ENCODE peak calls at places on chromosomes 1 and 21, in four cellular contexts. V, N, G and Y are unnamed samples. For H3K79me2, the result is how much of the 10 kb centered on the place peaks cover.

GRCh38 chr1:68015960-68016359 is 34.5 kb downstream of the DIRAS3 start:
- DNase-seq in V (no peak), N (no peak), G (no peak), Y (no peak)

GRCh38 chr1:165063181-165063955 is 293.1 kb downstream of the LMX1A start:
- DNase-seq in V (no peak), N (peak), G (no peak), Y (no peak)

GRCh38 chr1:23168079-23168461 is 586 bp downstream of the LUZP1 start:
- DNase-seq in V (no peak), N (no peak), G (no peak), Y (peak)

GRCh38 chr1:62301726-62302390 is 17.4 kb downstream of the KANK4 start:
- DNase-seq in V (no peak), N (no peak), G (no peak), Y (no peak)

GRCh38 chr21:25133939-25134338 is 473.3 kb downstream of the MRPL39 start:
- DNase-seq in V (no peak), N (no peak), G (no peak), Y (no peak)

GRCh38 chr1:98051065-98051675 is 130.3 kb upstream of the DPYD start:
- DNase-seq in V (peak), N (peak), G (peak), Y (peak)

GRCh38 chr1:217076902-217077301 is 353.7 kb upstream of the ESRRG start:
- DNase-seq in V (no peak), N (peak), G (peak), Y (no peak)

GRCh38 chr1:204398197-204399125 is 13.2 kb downstream of the PPP1R15B start:
- DNase-seq in V (peak), N (peak), G (peak), Y (peak)

GRCh38 chr1:21200767-21201166 is 24.1 kb upstream of the EIF4G3 start:
- DNase-seq in V (no peak), N (no peak), G (no peak), Y (no peak)

GRCh38 chr1:231734417-231734816 is 107.8 kb downstream of the DISC1 start:
- DNase-seq in V (no peak), N (no peak), G (no peak), Y (no peak)

GRCh38 chr1:25182629-25183028 is 49.7 kb downstream of the SYF2 start:
- DNase-seq in V (peak), N (no peak), G (no peak), Y (no peak)

GRCh38 chr1:228215663-228216116 is 7.8 kb downstream of the OBSCN start:
- DNase-seq in V (no peak), N (no peak), G (no peak), Y (no peak)

GRCh38 chr1:229108598-229109201 is 162.2 kb upstream of the RAB4A start:
- DNase-seq in V (no peak), N (no peak), G (peak), Y (no peak)

GRCh38 chr21:41866274-41866809 is 12.8 kb downstream of the PRDM15 start:
- DNase-seq in V (no peak), N (no peak), G (no peak), Y (no peak)

GRCh38 chr1:228459091-228459993 is 27.8 kb upstream of the RNF187 start:
- DNase-seq in V (peak), N (peak), G (peak), Y (no peak)

GRCh38 chr1:197399691-197400521 is 131.9 kb downstream of the CRB1 start:
- DNase-seq in V (peak), N (peak), G (peak), Y (peak)

GRCh38 chr1:43577647-43578542 is 47.2 kb downstream of the PTPRF start:
- DNase-seq in V (peak), N (no peak), G (no peak), Y (no peak)

GRCh38 chr21:45328198-45329087 is 40.7 kb upstream of the POFUT2 start:
- DNase-seq in V (no peak), N (no peak), G (no peak), Y (no peak)

GRCh38 chr1:246170574-246171261 is 336.4 kb downstream of the SMYD3 start:
- DNase-seq in V (no peak), N (no peak), G (no peak), Y (no peak)

GRCh38 chr1:159177273-159177907 is 6.0 kb downstream of the CADM3 start:
- DNase-seq in V (peak), N (peak), G (peak), Y (peak)

GRCh38 chr1:113423826-113424225 is 33.5 kb downstream of the MAGI3 start:
- DNase-seq in V (no peak), N (no peak), G (no peak), Y (no peak)

GRCh38 chr1:10084045-10084444 is 51.3 kb downstream of the UBE4B start:
- DNase-seq in V (no peak), N (no peak), G (no peak), Y (no peak)

GRCh38 chr1:41461790-41462679 is 22.4 kb downstream of the EDN2 start:
- DNase-seq in V (no peak), N (peak), G (no peak), Y (no peak)

GRCh38 chr1:112636597-112637256 is 17.1 kb downstream of the CAPZA1 start:
- DNase-seq in V (no peak), N (no peak), G (no peak), Y (no peak)

GRCh38 chr1:78839704-78840277 is 166.7 kb downstream of the ADGRL4 start:
- DNase-seq in V (peak), N (peak), G (peak), Y (peak)

GRCh38 chr1:234933031-234933430 is 195.6 kb downstream of the TOMM20 start:
- DNase-seq in V (no peak), N (no peak), G (no peak), Y (no peak)

GRCh38 chr21:46603228-46603627 is 1.7 kb downstream of the S100B start:
- DNase-seq in V (peak), N (no peak), G (peak), Y (no peak)

GRCh38 chr1:23291706-23292105 is 52.4 kb downstream of the HNRNPR start:
- DNase-seq in V (no peak), N (no peak), G (no peak), Y (no peak)

GRCh38 chr21:25682382-25682781 is 43.3 kb downstream of the JAM2 start:
- DNase-seq in V (peak), N (no peak), G (peak), Y (no peak)

GRCh38 chr1:245873883-245874671 is 633.0 kb downstream of the SMYD3 start:
- DNase-seq in V (peak), N (no peak), G (no peak), Y (no peak)

GRCh38 chr1:202355944-202356553 is 7.5 kb downstream of the PPP1R12B start:
- DNase-seq in V (no peak), N (no peak), G (no peak), Y (no peak)

GRCh38 chr1:104380003-104380402 is 630.3 kb downstream of the AMY1C start:
- DNase-seq in V (peak), N (no peak), G (no peak), Y (no peak)

GRCh38 chr1:59375321-59376220 is 78.7 kb downstream of the FGGY start:
- DNase-seq in V (no peak), N (peak), G (no peak), Y (no peak)

GRCh38 chr1:209038735-209039134 is 544.8 kb upstream of the CAMK1G start:
- DNase-seq in V (no peak), N (peak), G (no peak), Y (no peak)

GRCh38 chr1:172414331-172414730 is 6.2 kb upstream of the C1orf105 start:
- DNase-seq in V (no peak), N (no peak), G (no peak), Y (no peak)

GRCh38 chr1:206556748-206557635 is 49.7 kb downstream of the RASSF5 start:
- DNase-seq in V (peak), N (peak), G (peak), Y (peak)

GRCh38 chr21:18369115-18369514 is 34.5 kb downstream of the TMPRSS15 start:
- DNase-seq in V (peak), N (peak), G (peak), Y (no peak)

DNA sequence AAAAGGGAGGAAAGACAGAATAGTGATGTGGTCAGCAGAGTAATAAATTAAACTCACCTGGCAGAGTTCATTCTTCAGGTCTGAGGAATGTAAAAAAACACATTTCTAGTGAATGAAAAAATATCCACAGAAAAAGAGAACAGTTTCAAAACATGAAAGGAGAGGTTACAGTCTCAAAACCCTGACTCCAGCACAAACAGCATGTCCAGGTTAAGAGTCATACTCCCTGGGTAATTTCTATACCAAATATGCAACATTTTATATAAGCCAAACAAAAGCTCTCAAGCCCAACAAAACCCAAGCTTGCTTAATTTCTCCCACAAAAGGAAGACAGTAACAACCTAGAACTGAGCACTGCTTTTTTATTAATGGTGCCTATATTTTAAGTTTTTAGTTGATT is 173.0 kb downstream of the NTMT2 start:
- DNase-seq in V (no peak), N (no peak), G (no peak), Y (no peak)
- H3K79me2 ChIP-seq in V (under half), N (under half), G (under half), Y (under half)

GRCh38 chr1:2213576-2214505 is 14.3 kb upstream of the SKI start:
- DNase-seq in V (peak), N (peak), G (no peak), Y (no peak)

GRCh38 chr1:2214541-2215241 is 13.4 kb upstream of the SKI start:
- DNase-seq in V (no peak), N (peak), G (no peak), Y (no peak)

GRCh38 chr1:2215329-2215728 is 12.8 kb upstream of the SKI start:
- DNase-seq in V (no peak), N (no peak), G (no peak), Y (no peak)

GRCh38 chr1:2216767-2217058 is 11.4 kb upstream of the SKI start:
- DNase-seq in V (no peak), N (no peak), G (no peak), Y (no peak)

DNA sequence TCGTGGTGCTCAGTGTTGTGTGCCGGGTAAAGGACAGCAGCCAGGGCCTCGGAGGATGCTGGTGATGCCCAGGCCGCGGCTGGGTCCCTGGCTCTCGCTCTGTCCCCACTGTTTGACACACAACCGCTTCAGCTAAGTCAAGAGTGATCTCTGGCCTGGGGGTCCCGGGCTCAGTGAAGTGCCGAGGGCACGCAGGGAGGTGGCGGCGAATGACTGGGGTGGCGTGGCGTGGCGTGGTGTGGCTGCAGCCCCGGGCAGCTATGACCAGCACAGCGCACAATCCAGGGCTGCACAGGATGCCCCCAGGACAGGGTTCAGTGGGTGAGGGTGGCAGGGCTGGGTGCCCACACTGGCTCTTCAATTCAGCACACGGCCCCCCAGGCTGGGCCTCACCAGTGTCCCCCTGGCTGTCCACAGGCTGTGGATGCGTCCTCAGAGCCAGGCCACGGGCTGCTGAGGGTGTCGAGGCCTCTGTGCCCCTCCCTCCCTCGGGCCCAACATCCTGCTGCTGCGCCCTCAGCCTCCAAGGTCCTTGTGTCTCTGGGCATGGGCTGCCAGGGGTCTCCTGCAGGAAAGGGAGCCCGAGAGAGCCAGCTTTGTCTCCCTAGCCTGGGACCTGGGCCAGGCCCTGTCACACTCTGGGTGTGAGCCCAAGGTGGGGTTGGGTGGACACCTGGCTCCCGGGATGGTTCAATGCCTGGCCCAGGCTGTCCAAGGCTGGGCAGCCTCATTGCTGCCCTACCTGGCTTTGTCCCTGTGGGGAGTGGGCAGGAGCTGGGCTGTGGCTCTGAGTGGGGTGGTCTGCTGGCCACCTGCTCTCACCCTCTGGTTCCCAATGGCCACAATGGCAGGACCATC is 12.0 kb upstream of the SKI start:
- DNase-seq in V (no peak), N (no peak), G (no peak), Y (no peak)
- H3K79me2 ChIP-seq in V (under half), N (under half), G (under half), Y (under half)

DNA sequence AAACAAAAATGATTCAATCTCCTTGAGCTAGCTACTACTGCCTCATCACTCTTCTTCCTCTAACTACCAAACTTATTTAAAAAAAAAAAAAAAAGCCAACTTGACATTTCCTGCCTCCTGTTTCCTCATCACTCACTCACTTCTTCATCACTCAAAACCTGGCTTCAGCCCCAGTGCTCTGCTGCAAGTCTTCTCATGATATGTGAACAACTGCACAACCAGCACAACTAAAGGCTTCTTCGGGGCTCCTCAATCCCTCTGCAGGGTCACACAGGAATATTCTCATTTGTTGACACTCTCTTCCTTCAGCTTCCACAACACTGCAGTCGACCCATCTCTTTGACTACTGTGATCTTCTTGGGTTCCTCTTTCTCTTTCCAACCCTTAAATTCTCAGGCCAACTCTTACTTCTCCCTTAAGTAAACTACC is 7.6 kb downstream of the MTF1 start:
- DNase-seq in V (no peak), N (peak), G (no peak), Y (no peak)
- H3K79me2 ChIP-seq in V (under half), N (half or more), G (half or more), Y (half or more)

GRCh38 chr21:39385299-39386145 is 36.6 kb upstream of the HMGN1 start:
- DNase-seq in V (no peak), N (peak), G (no peak), Y (no peak)

GRCh38 chr21:39388038-39388810 is 39.3 kb upstream of the HMGN1 start:
- DNase-seq in V (peak), N (peak), G (peak), Y (peak)

GRCh38 chr21:39387461-39388037 is 38.7 kb upstream of the HMGN1 start:
- DNase-seq in V (peak), N (peak), G (peak), Y (peak)

GRCh38 chr21:39386194-39386593 is 37.3 kb upstream of the HMGN1 start:
- DNase-seq in V (no peak), N (peak), G (no peak), Y (no peak)

GRCh38 chr21:39386899-39387298 is 38.0 kb upstream of the HMGN1 start:
- DNase-seq in V (no peak), N (no peak), G (no peak), Y (no peak)
- H3K79me2 ChIP-seq in V (under half), N (under half), G (under half), Y (half or more)

GRCh38 chr1:18934205-18935000 is 22.1 kb downstream of the IFFO2 start:
- DNase-seq in V (no peak), N (no peak), G (no peak), Y (no peak)
- H3K79me2 ChIP-seq in V (under half), N (under half), G (under half), Y (under half)

GRCh38 chr1:39394059-39394458 is 97.4 kb upstream of the BMP8A start:
- DNase-seq in V (no peak), N (no peak), G (no peak), Y (no peak)

GRCh38 chr1:39394598-39394997 is 96.8 kb upstream of the BMP8A start:
- DNase-seq in V (peak), N (no peak), G (no peak), Y (no peak)

GRCh38 chr1:39392851-39393573 is 98.4 kb upstream of the BMP8A start:
- DNase-seq in V (no peak), N (no peak), G (no peak), Y (no peak)

GRCh38 chr1:39391741-39392679 is 99.4 kb upstream of the BMP8A start:
- DNase-seq in V (peak), N (peak), G (peak), Y (no peak)

GRCh38 chr1:39393645-39394044 is 97.8 kb upstream of the BMP8A start:
- DNase-seq in V (no peak), N (no peak), G (no peak), Y (no peak)
- H3K79me2 ChIP-seq in V (under half), N (half or more), G (half or more), Y (under half)

GRCh38 chr1:51489472-51489871 is 29.6 kb downstream of the EPS15 start:
- DNase-seq in V (no peak), N (no peak), G (no peak), Y (no peak)
- H3K79me2 ChIP-seq in V (under half), N (under half), G (half or more), Y (under half)

GRCh38 chr1:50942334-50942733 is 17.7 kb downstream of the FAF1 start:
- DNase-seq in V (no peak), N (no peak), G (no peak), Y (no peak)
- H3K79me2 ChIP-seq in V (under half), N (under half), G (half or more), Y (half or more)